ENCODE peak calls at places on chromosomes 7 and 10, in eight cellular contexts. One of them, this sample, is unnamed.
A peak's percentile ranks its signal among the peaks of the same experiment; 100 is the strongest.

GRCh38 chr7:12594122-12594897 is 23.8 kb downstream of the SCIN start:
- DNase-seq in mesendoderm: no peak
- DNase-seq in body of pancreas: no peak
- DNase-seq in mesenchymal stem cell: no peak
- DNase-seq in MM.1S: no peak
- DNase-seq in transverse colon: no peak
- DNase-seq in cardiac muscle cell: no peak
- DNase-seq in prostate gland: no peak
- DNase-seq in this sample: no peak

GRCh38 chr7:105799677-105800076 is 76.7 kb downstream of the ATXN7L1 start:
- DNase-seq in mesendoderm: no peak
- DNase-seq in MM.1S: no peak
- DNase-seq in mesenchymal stem cell: peak; percentile 78
- DNase-seq in cardiac muscle cell: no peak
- DNase-seq in body of pancreas: no peak
- DNase-seq in transverse colon: no peak
- DNase-seq in prostate gland: no peak
- DNase-seq in this sample: no peak

GRCh38 chr10:4217653-4218052 is 432.6 kb upstream of the KLF6 start:
- DNase-seq in mesenchymal stem cell: no peak
- DNase-seq in transverse colon: peak; percentile 28
- DNase-seq in body of pancreas: no peak
- DNase-seq in MM.1S: no peak
- DNase-seq in prostate gland: no peak
- DNase-seq in mesendoderm: no peak
- DNase-seq in cardiac muscle cell: no peak
- DNase-seq in this sample: peak; percentile 42

GRCh38 chr7:142519077-142519789 is 230.0 kb upstream of the PRSS1 start:
- DNase-seq in transverse colon: no peak
- DNase-seq in MM.1S: peak; percentile 20
- DNase-seq in prostate gland: no peak
- DNase-seq in cardiac muscle cell: no peak
- DNase-seq in mesendoderm: peak; percentile 40
- DNase-seq in mesenchymal stem cell: no peak
- DNase-seq in body of pancreas: no peak
- DNase-seq in this sample: no peak

GRCh38 chr7:130961128-130961601 is 227.2 kb upstream of the KLF14 start:
- DNase-seq in mesendoderm: no peak
- DNase-seq in mesenchymal stem cell: peak; percentile 89
- DNase-seq in cardiac muscle cell: no peak
- DNase-seq in body of pancreas: no peak
- DNase-seq in MM.1S: peak; percentile 97
- DNase-seq in transverse colon: peak; percentile 40
- DNase-seq in prostate gland: no peak
- DNase-seq in this sample: peak; percentile 63

GRCh38 chr7:73715648-73716317 is 3.7 kb downstream of the STX1A start:
- DNase-seq in transverse colon: peak; percentile 28
- DNase-seq in mesendoderm: no peak
- DNase-seq in MM.1S: no peak
- DNase-seq in prostate gland: no peak
- DNase-seq in body of pancreas: peak; percentile 44
- DNase-seq in mesenchymal stem cell: peak; percentile 97
- DNase-seq in cardiac muscle cell: peak; percentile 22
- DNase-seq in this sample: no peak

GRCh38 chr10:122537545-122537944 is 23.0 kb upstream of the DMBT1 start:
- DNase-seq in cardiac muscle cell: no peak
- DNase-seq in mesendoderm: no peak
- DNase-seq in transverse colon: no peak
- DNase-seq in prostate gland: no peak
- DNase-seq in body of pancreas: no peak
- DNase-seq in MM.1S: no peak
- DNase-seq in mesenchymal stem cell: no peak
- DNase-seq in this sample: no peak

GRCh38 chr7:112462236-112462635 is 12.0 kb downstream of the IFRD1 start:
- DNase-seq in MM.1S: no peak
- DNase-seq in cardiac muscle cell: no peak
- DNase-seq in transverse colon: peak; percentile 34
- DNase-seq in prostate gland: peak; percentile 84
- DNase-seq in body of pancreas: peak; percentile 78
- DNase-seq in mesendoderm: no peak
- DNase-seq in mesenchymal stem cell: peak; percentile 80
- DNase-seq in this sample: peak; percentile 86

GRCh38 chr7:157784114-157784835 is 447.5 kb downstream of the DNAJB6 start:
- DNase-seq in cardiac muscle cell: no peak
- DNase-seq in transverse colon: no peak
- DNase-seq in MM.1S: no peak
- DNase-seq in mesenchymal stem cell: no peak
- DNase-seq in prostate gland: no peak
- DNase-seq in body of pancreas: no peak
- DNase-seq in mesendoderm: no peak
- DNase-seq in this sample: no peak

GRCh38 chr10:43253461-43254198 is 13.2 kb downstream of the RASGEF1A start:
- DNase-seq in mesenchymal stem cell: no peak
- DNase-seq in mesendoderm: peak; percentile 44
- DNase-seq in prostate gland: no peak
- DNase-seq in transverse colon: no peak
- DNase-seq in cardiac muscle cell: no peak
- DNase-seq in MM.1S: no peak
- DNase-seq in body of pancreas: peak; percentile 7
- DNase-seq in this sample: no peak

GRCh38 chr7:39948375-39948774 is 1.7 kb upstream of the CDK13 start:
- DNase-seq in MM.1S: no peak
- DNase-seq in body of pancreas: no peak
- DNase-seq in mesenchymal stem cell: no peak
- DNase-seq in cardiac muscle cell: no peak
- DNase-seq in transverse colon: peak; percentile 16
- DNase-seq in mesendoderm: no peak
- DNase-seq in prostate gland: no peak
- DNase-seq in this sample: peak; percentile 18

GRCh38 chr7:157839672-157840167 is 502.9 kb downstream of the DNAJB6 start:
- DNase-seq in cardiac muscle cell: no peak
- DNase-seq in mesendoderm: no peak
- DNase-seq in transverse colon: no peak
- DNase-seq in MM.1S: no peak
- DNase-seq in prostate gland: no peak
- DNase-seq in body of pancreas: no peak
- DNase-seq in mesenchymal stem cell: no peak
- DNase-seq in this sample: no peak

GRCh38 chr7:18498327-18498726 is 2.8 kb downstream of the HDAC9 start:
- DNase-seq in body of pancreas: no peak
- DNase-seq in mesendoderm: no peak
- DNase-seq in cardiac muscle cell: no peak
- DNase-seq in transverse colon: no peak
- DNase-seq in prostate gland: no peak
- DNase-seq in mesenchymal stem cell: no peak
- DNase-seq in MM.1S: no peak
- DNase-seq in this sample: no peak

GRCh38 chr7:78620931-78621330 is 822.4 kb downstream of the PHTF2 start:
- DNase-seq in prostate gland: no peak
- DNase-seq in body of pancreas: no peak
- DNase-seq in MM.1S: peak; percentile 69
- DNase-seq in mesenchymal stem cell: peak; percentile 16
- DNase-seq in mesendoderm: peak; percentile 76
- DNase-seq in transverse colon: no peak
- DNase-seq in cardiac muscle cell: peak; percentile 70
- DNase-seq in this sample: no peak

GRCh38 chr7:23811540-23811939 is 101.5 kb downstream of the STK31 start:
- DNase-seq in transverse colon: no peak
- DNase-seq in cardiac muscle cell: no peak
- DNase-seq in MM.1S: peak; percentile 9
- DNase-seq in mesendoderm: peak; percentile 13
- DNase-seq in prostate gland: no peak
- DNase-seq in body of pancreas: no peak
- DNase-seq in mesenchymal stem cell: no peak
- DNase-seq in this sample: no peak

GRCh38 chr10:114869500-114869899 is 47.9 kb downstream of the FHIP2A start:
- DNase-seq in prostate gland: no peak
- DNase-seq in body of pancreas: no peak
- DNase-seq in transverse colon: no peak
- DNase-seq in MM.1S: no peak
- DNase-seq in cardiac muscle cell: no peak
- DNase-seq in mesenchymal stem cell: peak; percentile 54
- DNase-seq in mesendoderm: no peak
- DNase-seq in this sample: no peak

DNA sequence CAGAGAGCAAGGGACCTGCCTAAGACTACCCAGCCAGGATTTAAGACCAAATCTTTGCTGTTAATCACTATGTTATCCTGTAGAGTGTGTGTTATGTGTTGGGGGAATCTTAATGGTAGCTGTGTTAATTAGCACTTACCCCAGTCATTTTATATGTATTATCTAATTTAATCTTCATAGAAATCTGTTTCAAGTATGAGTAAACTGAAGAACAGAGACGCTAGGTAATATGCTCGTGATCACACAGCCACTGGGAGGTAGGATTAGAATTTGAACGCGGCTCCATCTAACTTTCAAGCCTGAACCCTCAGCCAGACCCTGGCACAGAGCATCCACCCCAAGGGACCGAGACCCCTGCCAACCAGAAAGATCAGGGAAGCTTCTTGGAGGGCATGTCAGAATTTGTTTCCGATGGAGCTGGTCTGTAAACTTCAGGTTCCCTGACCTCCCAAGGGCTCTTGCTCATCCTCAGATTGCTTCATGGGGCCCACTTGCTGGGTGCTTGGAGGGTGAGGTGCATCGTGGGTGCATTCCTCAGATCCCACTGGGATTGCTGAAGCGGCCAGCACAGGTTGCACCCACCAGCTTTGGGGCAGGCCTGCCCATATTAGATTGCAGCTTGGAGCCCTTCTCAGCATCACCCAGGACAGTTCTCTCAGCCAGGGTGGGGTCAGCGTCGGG is 105.0 kb downstream of the ZMIZ1 start:
- DNase-seq in body of pancreas: no peak
- DNase-seq in prostate gland: no peak
- DNase-seq in mesendoderm: no peak
- DNase-seq in mesenchymal stem cell: no peak
- DNase-seq in transverse colon: no peak
- DNase-seq in MM.1S: no peak
- DNase-seq in cardiac muscle cell: no peak
- DNase-seq in this sample: no peak
- H3K4me3 ChIP-seq in body of pancreas: no peak overlapping the region
- H3K4me3 ChIP-seq in prostate gland: no peak overlapping the region
- H3K4me3 ChIP-seq in mesendoderm: no peak overlapping the region
- H3K4me3 ChIP-seq in mesenchymal stem cell: no peak overlapping the region
- H3K4me3 ChIP-seq in transverse colon: no peak overlapping the region
- H3K4me3 ChIP-seq in MM.1S: no peak overlapping the region
- H3K4me3 ChIP-seq in cardiac muscle cell: no peak overlapping the region
- H3K4me3 ChIP-seq in this sample: no peak overlapping the region

GRCh38 chr7:29563590-29564454 is at the start of gene PRR15:
- DNase-seq in prostate gland: peak; percentile 74
- DNase-seq in MM.1S: peak; percentile 93
- DNase-seq in body of pancreas: peak; percentile 86
- DNase-seq in cardiac muscle cell: peak; percentile 71
- DNase-seq in mesendoderm: peak; percentile 91
- DNase-seq in mesenchymal stem cell: peak; percentile 31
- DNase-seq in transverse colon: peak; percentile 91
- DNase-seq in this sample: peak; percentile 97

GRCh38 chr7:29564455-29565185 is 985 bp downstream of the PRR15 start:
- DNase-seq in MM.1S: peak; percentile 89
- DNase-seq in body of pancreas: peak; percentile 59
- DNase-seq in cardiac muscle cell: peak; percentile 65
- DNase-seq in mesenchymal stem cell: peak; percentile 54
- DNase-seq in mesendoderm: peak; percentile 73
- DNase-seq in prostate gland: peak; percentile 22
- DNase-seq in transverse colon: peak; percentile 73
- DNase-seq in this sample: peak; percentile 71

GRCh38 chr7:29565982-29566746 is 2.5 kb downstream of the PRR15 start:
- DNase-seq in transverse colon: peak; percentile 42
- DNase-seq in mesendoderm: peak; percentile 39
- DNase-seq in MM.1S: no peak
- DNase-seq in body of pancreas: no peak
- DNase-seq in mesenchymal stem cell: no peak
- DNase-seq in prostate gland: no peak
- DNase-seq in cardiac muscle cell: no peak
- DNase-seq in this sample: peak; percentile 67

GRCh38 chr7:29565634-29565981 is 2.0 kb downstream of the PRR15 start:
- DNase-seq in cardiac muscle cell: no peak
- DNase-seq in prostate gland: no peak
- DNase-seq in MM.1S: no peak
- DNase-seq in body of pancreas: no peak
- DNase-seq in mesendoderm: no peak
- DNase-seq in transverse colon: no peak
- DNase-seq in mesenchymal stem cell: no peak
- DNase-seq in this sample: no peak

DNA sequence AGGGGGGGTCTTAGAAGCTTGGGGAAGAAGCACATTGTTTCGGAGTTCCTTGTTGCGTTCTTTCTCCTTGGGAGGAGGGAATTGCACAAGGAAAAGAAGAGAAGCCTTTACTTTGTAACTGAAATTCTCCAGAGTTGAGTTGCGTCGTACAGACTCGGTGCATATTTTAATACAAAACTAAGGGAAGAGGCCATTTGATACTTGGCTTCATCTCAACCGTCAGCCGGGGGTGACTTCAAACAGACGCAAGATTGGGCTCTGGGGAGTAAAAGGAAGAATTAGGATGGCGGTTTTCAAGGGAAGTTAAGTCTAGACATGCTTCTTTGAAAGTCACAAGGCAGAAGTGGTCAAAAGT is 1.5 kb downstream of the PRR15 start:
- DNase-seq in transverse colon: no peak
- DNase-seq in mesenchymal stem cell: no peak
- DNase-seq in cardiac muscle cell: no peak
- DNase-seq in prostate gland: no peak
- DNase-seq in body of pancreas: no peak
- DNase-seq in mesendoderm: no peak
- DNase-seq in MM.1S: no peak
- DNase-seq in this sample: no peak
- H3K27ac ChIP-seq in transverse colon: peak overlapping the region; percentile 93
- H3K27ac ChIP-seq in mesenchymal stem cell: no peak overlapping the region
- H3K27ac ChIP-seq in cardiac muscle cell: no peak overlapping the region
- H3K27ac ChIP-seq in prostate gland: peak overlapping the region; percentile 2
- H3K27ac ChIP-seq in body of pancreas: no peak overlapping the region
- H3K27ac ChIP-seq in mesendoderm: no peak overlapping the region
- H3K27ac ChIP-seq in MM.1S: peak overlapping the region; percentile 90
- H3K27ac ChIP-seq in this sample: peak overlapping the region; percentile 91

GRCh38 chr10:100747061-100747825 is 1.9 kb downstream of the PAX2 start:
- DNase-seq in prostate gland: no peak
- DNase-seq in MM.1S: no peak
- DNase-seq in body of pancreas: no peak
- DNase-seq in cardiac muscle cell: no peak
- DNase-seq in transverse colon: no peak
- DNase-seq in mesendoderm: no peak
- DNase-seq in mesenchymal stem cell: no peak
- DNase-seq in this sample: no peak
- H3K4me1 ChIP-seq in prostate gland: peaks cover 19% of the 10 kb centered on the region
- H3K4me1 ChIP-seq in MM.1S: peaks cover 6% of the 10 kb centered on the region
- H3K4me1 ChIP-seq in body of pancreas: peaks cover 54% of the 10 kb centered on the region
- H3K4me1 ChIP-seq in cardiac muscle cell: peaks cover 20% of the 10 kb centered on the region
- H3K4me1 ChIP-seq in transverse colon: peaks cover 39% of the 10 kb centered on the region
- H3K4me1 ChIP-seq in mesendoderm: peaks cover 5% of the 10 kb centered on the region
- H3K4me1 ChIP-seq in mesenchymal stem cell: peaks cover 46% of the 10 kb centered on the region
- H3K4me1 ChIP-seq in this sample: no peaks in the 10 kb centered on the region

DNA sequence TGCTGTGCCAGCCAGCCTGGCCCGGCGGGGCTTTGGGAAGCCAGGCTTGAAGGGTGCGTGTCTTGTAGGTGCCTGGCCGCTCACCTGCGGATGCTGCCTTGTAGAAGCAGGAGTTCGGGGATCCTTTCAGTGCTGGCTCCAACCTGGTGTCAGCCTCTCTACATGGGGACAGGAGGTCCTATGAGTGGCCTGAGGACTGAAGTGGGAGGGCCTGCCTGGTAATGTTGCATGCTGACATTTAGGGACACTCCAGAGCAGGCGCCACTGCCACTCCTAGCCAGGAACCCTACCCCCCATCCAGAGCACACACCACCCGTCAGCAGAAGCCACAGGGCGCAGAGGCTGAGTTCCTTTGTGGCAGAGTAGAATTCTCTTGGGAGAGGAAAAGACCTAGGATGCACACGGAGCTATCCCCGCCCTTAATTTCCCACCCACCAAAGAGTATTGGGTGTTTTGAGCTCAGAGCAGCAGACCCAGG is 603 bp upstream of the INSYN2A start:
- DNase-seq in prostate gland: no peak
- DNase-seq in MM.1S: no peak
- DNase-seq in mesenchymal stem cell: no peak
- DNase-seq in body of pancreas: no peak
- DNase-seq in transverse colon: no peak
- DNase-seq in mesendoderm: peak; percentile 47
- DNase-seq in cardiac muscle cell: no peak
- DNase-seq in this sample: no peak
- H3K4me3 ChIP-seq in prostate gland: peak overlapping the region; percentile 37
- H3K4me3 ChIP-seq in MM.1S: no peak overlapping the region
- H3K4me3 ChIP-seq in mesenchymal stem cell: peak overlapping the region; percentile 71
- H3K4me3 ChIP-seq in body of pancreas: no peak overlapping the region
- H3K4me3 ChIP-seq in transverse colon: peak overlapping the region; percentile 25
- H3K4me3 ChIP-seq in mesendoderm: no peak overlapping the region
- H3K4me3 ChIP-seq in cardiac muscle cell: peak overlapping the region; percentile 38
- H3K4me3 ChIP-seq in this sample: peak overlapping the region; percentile 11